ENCODE peak calls at places on chromosomes 2 and 18, in six cellular contexts. Z is colonic mucosa; K is BE2C; Y is K562; I is breast epithelium; Q is CD8-positive, alpha-beta memory T cell. A is an unnamed sample. For H3K27me3, the result is how much of the 10 kb centered on the place peaks cover.

GRCh38 chr2:35989523-35989922 is 366.1 kb upstream of the CRIM1 start:
- DNase-seq in Z (no peak), I (no peak), Y (no peak), K (no peak), Q (no peak), A (no peak)

GRCh38 chr2:149470046-149470445 is 117.5 kb downstream of the MMADHC start:
- DNase-seq in I (no peak), K (no peak), Y (no peak), Z (no peak), Q (no peak), A (no peak)

GRCh38 chr2:113061896-113062770 is 3.1 kb downstream of the IL36RN start:
- DNase-seq in Y (no peak), Q (no peak), K (no peak), Z (peak), I (no peak), A (no peak)

GRCh38 chr2:39631715-39632114 is 34.0 kb upstream of the TMEM178A start:
- DNase-seq in I (no peak), Y (peak), Z (no peak), Q (no peak), K (no peak), A (peak)

GRCh38 chr2:112491946-112492345 is 10.0 kb downstream of the TTL start:
- DNase-seq in Q (no peak), K (no peak), Z (no peak), I (no peak), Y (no peak), A (no peak)

GRCh38 chr2:134244091-134244490 is 9.8 kb upstream of the MGAT5 start:
- DNase-seq in K (no peak), Z (no peak), I (no peak), Y (no peak), Q (no peak), A (no peak)

GRCh38 chr2:10289352-10289751 is 13.4 kb upstream of the HPCAL1 start:
- DNase-seq in Q (no peak), Z (no peak), K (no peak), I (no peak), Y (no peak), A (no peak)

GRCh38 chr2:48482313-48482712 is 47.6 kb upstream of the STON1 start:
- DNase-seq in Z (no peak), K (no peak), Q (no peak), I (no peak), Y (no peak), A (no peak)

GRCh38 chr18:79911009-79911870 is 40.2 kb downstream of the SLC66A2 start:
- DNase-seq in I (peak), Z (no peak), Q (no peak), K (no peak), Y (no peak), A (no peak)

GRCh38 chr2:168669151-168669550 is 133.3 kb upstream of the NOSTRIN start:
- DNase-seq in K (no peak), Q (no peak), I (no peak), Y (no peak), Z (no peak), A (peak)

GRCh38 chr2:26976242-26976641 is 5.8 kb downstream of the MAPRE3 start:
- DNase-seq in Y (no peak), K (no peak), I (no peak), Z (no peak), Q (no peak), A (no peak)

GRCh38 chr2:142875642-142876041 is 1.8 kb upstream of the KYNU start:
- DNase-seq in Z (no peak), K (no peak), Y (no peak), Q (no peak), I (no peak), A (no peak)

GRCh38 chr2:238236571-238236970 is 3.3 kb downstream of the HES6 start:
- DNase-seq in K (no peak), I (no peak), Q (no peak), Z (no peak), Y (no peak), A (no peak)

GRCh38 chr2:238237441-238237840 is 2.4 kb downstream of the HES6 start:
- DNase-seq in Q (no peak), Y (peak), Z (no peak), K (no peak), I (no peak), A (no peak)

GRCh38 chr2:238239552-238239871 is 326 bp downstream of the HES6 start:
- DNase-seq in I (no peak), K (peak), Y (no peak), Z (no peak), Q (peak), A (no peak)

GRCh38 chr2:238238766-238239551 is 879 bp downstream of the HES6 start:
- DNase-seq in K (peak), Z (no peak), Y (peak), I (no peak), Q (peak), A (no peak)

DNA sequence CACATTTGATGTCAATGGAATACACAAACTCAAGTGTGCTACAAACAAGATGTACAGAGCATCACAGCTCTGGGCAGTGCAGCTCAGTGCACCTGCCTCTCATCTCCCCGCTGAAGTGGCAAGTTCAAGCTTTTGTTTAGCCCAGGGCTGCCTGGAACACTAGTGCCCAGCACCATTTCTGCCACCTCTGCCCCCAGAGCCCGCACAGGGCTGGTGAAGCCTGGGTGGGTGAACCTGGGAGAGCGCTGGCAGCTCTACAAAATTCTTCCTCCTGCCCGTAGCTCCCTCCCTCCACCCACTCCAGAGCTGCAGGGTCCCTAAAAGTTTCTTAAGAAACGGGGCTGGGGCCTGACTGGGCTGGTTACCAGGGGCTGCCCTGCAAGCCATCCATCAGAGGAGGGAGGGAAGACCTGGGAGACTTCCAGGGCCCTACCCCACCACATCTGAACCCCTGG is 1.5 kb downstream of the HES6 start:
- DNase-seq in I (no peak), Q (no peak), Z (no peak), Y (no peak), K (no peak), A (no peak)
- H3K27me3 ChIP-seq in I (under half), Q (under half), Z (under half), Y (under half), K (under half), A (under half)

GRCh38 chr2:21009662-21010225 is 34.1 kb downstream of the APOB start:
- DNase-seq in Z (no peak), Q (no peak), Y (no peak), K (no peak), I (no peak), A (no peak)
- H3K27me3 ChIP-seq in Z (under half), Q (under half), Y (under half), K (under half), I (under half), A (under half)

DNA sequence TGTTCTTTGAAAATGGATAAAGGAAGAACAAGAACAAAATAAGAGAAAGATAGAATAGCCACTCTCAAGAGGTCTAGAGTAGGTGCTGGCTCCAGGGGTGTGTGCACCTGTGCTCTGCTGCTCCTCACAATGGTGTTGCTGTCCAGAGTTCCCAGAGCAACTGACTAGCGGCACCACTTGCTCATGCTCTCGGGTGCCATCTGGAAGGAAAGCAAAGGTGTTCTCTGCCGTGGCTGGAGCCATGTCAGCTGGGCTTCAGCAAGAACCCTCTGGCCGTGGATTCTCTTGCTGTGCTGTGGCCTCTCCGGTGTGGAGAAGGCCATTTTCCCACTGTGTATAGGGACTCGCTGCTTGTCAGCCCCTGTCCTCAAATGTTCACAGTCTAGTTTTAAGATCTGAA is 114.6 kb upstream of the TEX51 start:
- DNase-seq in I (no peak), Q (no peak), K (no peak), Y (no peak), Z (no peak), A (no peak)
- H3K27me3 ChIP-seq in I (under half), Q (under half), K (under half), Y (under half), Z (under half), A (under half)

GRCh38 chr2:214201892-214202291 is 209.0 kb upstream of the VWC2L start:
- DNase-seq in I (no peak), Z (no peak), K (no peak), Y (no peak), Q (no peak), A (no peak)
- H3K27me3 ChIP-seq in I (under half), Z (under half), K (under half), Y (under half), Q (under half), A (under half)

GRCh38 chr2:40874380-40874779 is 422.5 kb upstream of the SLC8A1 start:
- DNase-seq in Q (no peak), Y (no peak), K (no peak), I (no peak), Z (no peak), A (no peak)

GRCh38 chr2:40872580-40872979 is 420.7 kb upstream of the SLC8A1 start:
- DNase-seq in Y (no peak), Q (no peak), Z (no peak), I (no peak), K (no peak), A (no peak)

GRCh38 chr2:40879305-40879704 is 427.4 kb upstream of the SLC8A1 start:
- DNase-seq in Q (no peak), I (no peak), K (no peak), Y (no peak), Z (no peak), A (no peak)

GRCh38 chr2:40877734-40878288 is 425.9 kb upstream of the SLC8A1 start:
- DNase-seq in K (no peak), Z (no peak), Q (no peak), I (no peak), Y (no peak), A (no peak)
- H3K27me3 ChIP-seq in K (under half), Z (under half), Q (under half), I (under half), Y (under half), A (under half)

A was measured in brain microvascular endothelial cell.